ENCODE peak calls at places on chromosomes 2 and 18, in five cellular contexts. Z is anterior cingulate cortex; T is upper lobe of right lung; X is Daoy; R is activated CD8-positive, alpha-beta T cell treated with anti-CD3 and anti-CD28 coated beads, Interleukin-2, amount 10 ng/mL, durations not matched to agents 7 days and 5 days. K is an unnamed sample.

GRCh38 chr2:171652411-171652775 is 34.9 kb upstream of the DYNC1I2 start:
- DNase-seq in Z (no peak), X (peak; percentile 14), R (no peak), T (no peak), K (peak; percentile 47)

GRCh38 chr2:168114021-168114420 is 133.4 kb downstream of the STK39 start:
- DNase-seq in X (no peak), R (no peak), T (no peak), Z (no peak), K (no peak)

GRCh38 chr2:95021847-95022246 is 3.7 kb upstream of the MAL start:
- DNase-seq in X (no peak), R (no peak), Z (peak; percentile 25), T (no peak), K (no peak)

GRCh38 chr18:32427084-32427933 is 43.4 kb downstream of the GAREM1 start:
- DNase-seq in T (no peak), X (no peak), R (no peak), Z (no peak), K (peak; percentile 42)

GRCh38 chr2:61978522-61978921 is 73.0 kb downstream of the COMMD1 start:
- DNase-seq in T (no peak), Z (no peak), R (no peak), X (no peak), K (no peak)

GRCh38 chr2:61775956-61776570 is 77.8 kb downstream of the FAM161A start:
- DNase-seq in Z (no peak), T (no peak), X (no peak), R (no peak), K (no peak)

GRCh38 chr2:72145658-72146329 is 1.9 kb downstream of the CYP26B1 start:
- DNase-seq in Z (no peak), T (peak; percentile 20), R (peak; percentile 16), X (no peak), K (no peak)

GRCh38 chr2:186992597-186992996 is 143.6 kb upstream of the ZSWIM2 start:
- DNase-seq in Z (no peak), R (no peak), X (no peak), T (no peak), K (no peak)

GRCh38 chr2:60033325-60033724 is 520.1 kb downstream of the BCL11A start:
- DNase-seq in R (no peak), X (no peak), T (no peak), Z (no peak), K (no peak)

GRCh38 chr2:64562148-64562784 is 38.1 kb downstream of the AFTPH start:
- DNase-seq in Z (no peak), X (no peak), T (no peak), R (no peak), K (peak; percentile 7)

GRCh38 chr2:23385351-23385747 is 370 bp downstream of the KLHL29 start:
- DNase-seq in T (peak; percentile 81), Z (peak; percentile 32), R (peak; percentile 27), X (peak; percentile 66), K (peak; percentile 63)

GRCh38 chr18:55501594-55502345 is 86.2 kb downstream of the TCF4 start:
- DNase-seq in X (no peak), Z (no peak), R (no peak), T (no peak), K (no peak)

GRCh38 chr2:9060819-9061218 is 57.3 kb upstream of the MBOAT2 start:
- DNase-seq in X (no peak), R (no peak), Z (no peak), T (no peak), K (no peak)

GRCh38 chr2:158912122-158912521 is 56.3 kb upstream of the TANC1 start:
- DNase-seq in X (no peak), R (no peak), T (no peak), Z (no peak), K (no peak)

GRCh38 chr2:47300609-47301276 is 102.2 kb upstream of the MSH2 start:
- DNase-seq in X (no peak), Z (no peak), R (peak; percentile 28), T (no peak), K (no peak)

GRCh38 chr2:73992036-73992435 is 7.3 kb downstream of the TET3 start:
- DNase-seq in X (no peak), R (no peak), Z (no peak), T (no peak), K (no peak)

GRCh38 chr2:157269922-157270321 is 12.4 kb downstream of the GALNT5 start:
- DNase-seq in R (no peak), Z (no peak), X (no peak), T (no peak), K (no peak)

GRCh38 chr18:29191263-29191662 is 1014.3 kb upstream of the CDH2 start:
- DNase-seq in T (no peak), R (no peak), Z (no peak), X (peak; percentile 3), K (peak; percentile 65)

GRCh38 chr2:119683717-119684443 is 4.9 kb downstream of the TMEM177 start:
- DNase-seq in Z (peak; percentile 44), R (no peak), X (peak; percentile 74), T (no peak), K (no peak)

GRCh38 chr2:212892193-212892592 is 259.2 kb downstream of the IKZF2 start:
- DNase-seq in X (peak; percentile 45), Z (no peak), R (no peak), T (no peak), K (no peak)

GRCh38 chr2:29023188-29023587 is 42.1 kb downstream of the TOGARAM2 start:
- DNase-seq in X (no peak), T (no peak), R (no peak), Z (no peak), K (no peak)

GRCh38 chr18:33596178-33596854 is 18.3 kb downstream of the ASXL3 start:
- DNase-seq in X (peak; percentile 15), R (no peak), T (no peak), Z (no peak), K (no peak)

GRCh38 chr18:26813043-26813442 is 52.5 kb downstream of the AQP4 start:
- DNase-seq in X (peak; percentile 63), Z (peak; percentile 49), R (no peak), T (no peak), K (no peak)

GRCh38 chr18:79487198-79488165 is 91.8 kb downstream of the NFATC1 start:
- DNase-seq in R (no peak), T (peak; percentile 57), Z (no peak), X (no peak), K (no peak)

GRCh38 chr2:170177950-170178781 is at the start of gene MYO3B:
- DNase-seq in R (no peak), X (no peak), T (no peak), Z (no peak), K (peak; percentile 12)

GRCh38 chr2:44168684-44169154 is at the start of gene PPM1B:
- DNase-seq in Z (peak; percentile 100), R (peak; percentile 100), T (peak; percentile 100), X (peak; percentile 99), K (no peak)

GRCh38 chr18:52343138-52343537 is 3.1 kb downstream of the DCC start:
- DNase-seq in T (no peak), X (no peak), R (no peak), Z (no peak), K (no peak)

GRCh38 chr18:48994044-48994651 is 43.4 kb upstream of the SMAD7 start:
- DNase-seq in T (no peak), X (peak; percentile 60), Z (no peak), R (no peak), K (peak; percentile 64)

GRCh38 chr2:24164416-24164973 is 10.4 kb upstream of the FAM228A start:
- DNase-seq in X (peak; percentile 19), Z (no peak), R (peak; percentile 63), T (peak; percentile 68), K (no peak)

GRCh38 chr18:24685232-24685959 is 225.0 kb downstream of the HRH4 start:
- DNase-seq in Z (no peak), X (no peak), R (no peak), T (no peak), K (no peak)

K was measured in AG08395.